ENCODE peak calls at places on chromosomes 3 and 15, in six cellular contexts. Z is kidney, D is G401, H is astrocyte of the spinal cord, B is OCI-M1, T is globus pallidus. F is an unnamed sample.

GRCh38 chr3:41690766-41691563 is 270.9 kb downstream of the ULK4 start:
- DNase-seq in Z (no peak), D (no peak), H (peak), B (peak), T (no peak), F (peak)

GRCh38 chr15:31465083-31465955 is 138.7 kb downstream of the KLF13 start:
- DNase-seq in Z (peak), D (no peak), H (no peak), B (no peak), T (no peak), F (no peak)

GRCh38 chr15:60134609-60135008 is 130.5 kb downstream of the FOXB1 start:
- DNase-seq in Z (no peak), D (peak), H (no peak), B (no peak), T (no peak), F (no peak)

GRCh38 chr3:152123457-152123856 is 145.3 kb upstream of the MBNL1 start:
- DNase-seq in Z (no peak), D (no peak), H (no peak), B (peak), T (no peak), F (no peak)

GRCh38 chr15:43118276-43118675 is 12.4 kb upstream of the UBR1 start:
- DNase-seq in Z (no peak), D (no peak), H (no peak), B (no peak), T (no peak), F (no peak)

GRCh38 chr3:168951368-168951767 is 712.1 kb downstream of the MECOM start:
- DNase-seq in Z (no peak), D (no peak), H (no peak), B (no peak), T (no peak), F (no peak)

GRCh38 chr3:159499031-159499793 is 489.4 kb upstream of the IL12A start:
- DNase-seq in Z (no peak), D (no peak), H (peak), B (no peak), T (no peak), F (no peak)

GRCh38 chr3:82240322-82240721 is 478.9 kb upstream of the GBE1 start:
- DNase-seq in Z (no peak), D (no peak), H (no peak), B (no peak), T (no peak), F (no peak)

GRCh38 chr3:134427400-134428111 is 53.3 kb upstream of the AMOTL2 start:
- DNase-seq in Z (no peak), D (no peak), H (peak), B (no peak), T (no peak), F (no peak)

GRCh38 chr3:30496496-30496966 is 109.9 kb upstream of the TGFBR2 start:
- DNase-seq in Z (no peak), D (no peak), H (peak), B (no peak), T (peak), F (no peak)

GRCh38 chr15:70286110-70286806 is 188.5 kb upstream of the TLE3 start:
- DNase-seq in Z (no peak), D (no peak), H (no peak), B (no peak), T (no peak), F (no peak)

GRCh38 chr3:52408466-52408865 is 36.4 kb downstream of the SEMA3G start:
- DNase-seq in Z (peak), D (no peak), H (no peak), B (no peak), T (no peak), F (no peak)

GRCh38 chr3:129184396-129184656 is 630 bp upstream of the CNBP start:
- DNase-seq in Z (no peak), D (no peak), H (no peak), B (peak), T (no peak), F (no peak)

GRCh38 chr3:157443873-157444770 is 7.5 kb downstream of the PTX3 start:
- DNase-seq in Z (no peak), D (no peak), H (no peak), B (peak), T (no peak), F (no peak)

GRCh38 chr3:13352621-13353131 is 67.4 kb downstream of the NUP210 start:
- DNase-seq in Z (no peak), D (no peak), H (no peak), B (peak), T (no peak), F (no peak)

GRCh38 chr3:140370686-140371085 is 307.2 kb upstream of the TRIM42 start:
- DNase-seq in Z (no peak), D (no peak), H (no peak), B (no peak), T (no peak), F (no peak)

GRCh38 chr3:19348929-19349564 is 200.7 kb downstream of the KCNH8 start:
- DNase-seq in Z (no peak), D (peak), H (peak), B (peak), T (no peak), F (peak)

GRCh38 chr3:125294414-125294813 is 80.7 kb downstream of the ZNF148 start:
- DNase-seq in Z (no peak), D (no peak), H (no peak), B (no peak), T (no peak), F (no peak)

GRCh38 chr3:65473746-65474145 is 565.0 kb downstream of the MAGI1 start:
- DNase-seq in Z (no peak), D (no peak), H (peak), B (no peak), T (no peak), F (no peak)

GRCh38 chr3:153003860-153004259 is 158.2 kb upstream of the RAP2B start:
- DNase-seq in Z (no peak), D (no peak), H (no peak), B (no peak), T (no peak), F (no peak)

GRCh38 chr3:42723146-42723683 is 20.6 kb upstream of the HHATL start:
- DNase-seq in Z (no peak), D (no peak), H (no peak), B (no peak), T (no peak), F (no peak)

GRCh38 chr3:13655074-13655913 is 106.4 kb downstream of the FBLN2 start:
- DNase-seq in Z (no peak), D (no peak), H (no peak), B (peak), T (no peak), F (no peak)

GRCh38 chr3:20564966-20565365 is 379.0 kb upstream of the SGO1 start:
- DNase-seq in Z (no peak), D (no peak), H (no peak), B (no peak), T (no peak), F (no peak)

GRCh38 chr3:135752851-135753250 is 212.7 kb upstream of the PPP2R3A start:
- DNase-seq in Z (no peak), D (no peak), H (no peak), B (peak), T (no peak), F (no peak)

F was measured in foreskin melanocyte.